ENCODE peak calls at places on chromosomes 13 and 19, in eight cellular contexts. R is neuronal stem cell; B is Peyer's patch; O is stimulated activated CD4-positive, alpha-beta T cell treated with anti-CD3 and anti-CD28 coated beads, Interleukin-15, amount 100 ng/mL, for 1 hour; F is effector CD4-positive, alpha-beta T cell; L is AG08395; M is dermis microvascular lymphatic vessel endothelial cell; E is activated T-helper 9 cell treated with anti-CD3 and anti-CD28 coated beads, Interleukin-2, amount 50 U/mL, for 16 hours. Z is an unnamed sample.

GRCh38 chr13:37109080-37109678 is 3.7 kb upstream of the CSNK1A1L start:
- DNase-seq in R (peak; percentile 18), B (no peak), E (no peak), M (peak; percentile 48), O (no peak), F (no peak), L (peak; percentile 51), Z (peak; percentile 24)

GRCh38 chr19:11460207-11460606 is 20.6 kb downstream of the ELAVL3 start:
- DNase-seq in O (no peak), E (no peak), B (no peak), F (no peak), R (no peak), M (no peak), L (no peak), Z (no peak)

GRCh38 chr13:36806102-36806501 is 12.9 kb upstream of the RFXAP start:
- DNase-seq in B (no peak), L (no peak), E (no peak), R (no peak), F (no peak), O (no peak), M (no peak), Z (no peak)

GRCh38 chr19:7515091-7515470 is 822 bp upstream of the ZNF358 start:
- DNase-seq in B (peak; percentile 70), R (no peak), M (no peak), E (no peak), L (no peak), O (no peak), F (no peak), Z (peak; percentile 43)

GRCh38 chr13:113546571-113547247 is 37.8 kb upstream of the TFDP1 start:
- DNase-seq in L (peak; percentile 27), B (peak; percentile 39), O (no peak), F (no peak), E (no peak), M (peak; percentile 30), R (no peak), Z (peak; percentile 82)

GRCh38 chr19:23762884-23763711 is 4.4 kb upstream of the ZNF681 start:
- DNase-seq in E (peak; percentile 80), O (peak; percentile 72), L (peak; percentile 60), B (peak; percentile 95), M (peak; percentile 61), R (peak; percentile 83), F (peak; percentile 83), Z (peak; percentile 34)

GRCh38 chr19:13155472-13156284 is 5.5 kb downstream of the IER2 start:
- DNase-seq in R (peak; percentile 83), F (peak; percentile 69), O (peak; percentile 58), L (peak; percentile 67), M (peak; percentile 62), E (peak; percentile 64), B (peak; percentile 92), Z (peak; percentile 89)

GRCh38 chr19:1767464-1767933 is 14.2 kb downstream of the ONECUT3 start:
- DNase-seq in L (peak; percentile 82), R (peak; percentile 61), F (peak; percentile 44), E (peak; percentile 34), O (peak; percentile 56), B (peak; percentile 71), M (no peak), Z (no peak)

GRCh38 chr13:113863511-113864302 is at the start of gene GAS6:
- DNase-seq in O (peak; percentile 10), F (no peak), L (peak; percentile 84), B (peak; percentile 81), R (peak; percentile 51), M (no peak), E (no peak), Z (peak; percentile 51)

GRCh38 chr13:80906860-80907259 is 565.9 kb upstream of the SPRY2 start:
- DNase-seq in M (no peak), B (no peak), E (no peak), R (no peak), O (no peak), L (no peak), F (no peak), Z (no peak)

GRCh38 chr19:38213911-38214625 is 10.0 kb downstream of the DPF1 start:
- DNase-seq in M (peak; percentile 25), F (no peak), E (peak; percentile 46), O (peak; percentile 16), R (no peak), L (peak; percentile 58), B (no peak), Z (peak; percentile 19)

GRCh38 chr13:46389985-46390384 is 2.9 kb upstream of the RUBCNL start:
- DNase-seq in B (peak; percentile 79), L (no peak), F (no peak), O (no peak), E (no peak), R (no peak), M (no peak), Z (no peak)

GRCh38 chr19:18698321-18699167 is 15.1 kb downstream of the CRTC1 start:
- DNase-seq in L (no peak), R (no peak), B (no peak), O (no peak), M (no peak), F (no peak), E (no peak), Z (no peak)

GRCh38 chr13:32585625-32586021 is 629 bp upstream of the PDS5B start:
- DNase-seq in E (no peak), L (no peak), B (no peak), F (no peak), O (no peak), M (no peak), R (peak; percentile 26), Z (no peak)